ENCODE peak calls at places on chromosomes 13 and 19, in seven cellular contexts. Z, W, C, H, I, B and L are unnamed samples.

GRCh38 chr19:40223135-40223822 is 3.2 kb downstream of the CCNP start:
- DNase-seq in I (no peak), W (no peak), B (no peak), H (no peak), Z (no peak), C (no peak), L (no peak)

GRCh38 chr13:82458169-82458568 is 1424.1 kb downstream of the SLITRK1 start:
- DNase-seq in Z (no peak), W (no peak), B (no peak), I (no peak), C (no peak), H (no peak), L (no peak)

GRCh38 chr13:65943711-65944110 is 1286.4 kb downstream of the PCDH9 start:
- DNase-seq in H (no peak), Z (no peak), C (no peak), B (no peak), I (peak; percentile 44), W (no peak), L (no peak)

GRCh38 chr13:34347784-34348573 is 530.0 kb downstream of the RFC3 start:
- DNase-seq in Z (no peak), B (no peak), H (no peak), I (no peak), W (no peak), C (no peak), L (no peak)

GRCh38 chr19:4657262-4657661 is 12.9 kb downstream of the MYDGF start:
- DNase-seq in C (no peak), W (no peak), H (no peak), Z (no peak), B (no peak), I (no peak), L (no peak)

GRCh38 chr13:77033717-77034302 is 6.9 kb upstream of the FBXL3 start:
- DNase-seq in I (no peak), Z (no peak), B (no peak), C (no peak), H (no peak), W (no peak), L (no peak)

GRCh38 chr19:48997972-48998371 is 4.3 kb downstream of the RUVBL2 start:
- DNase-seq in W (no peak), B (peak; percentile 55), Z (peak; percentile 92), H (peak; percentile 62), I (no peak), C (no peak), L (no peak)

GRCh38 chr13:59024434-59024833 is 1139.3 kb downstream of the DIAPH3 start:
- DNase-seq in W (no peak), Z (no peak), B (no peak), C (no peak), I (peak; percentile 9), H (no peak), L (no peak)

GRCh38 chr13:105847532-105848295 is 687.7 kb downstream of the EFNB2 start:
- DNase-seq in W (no peak), H (no peak), C (no peak), B (no peak), Z (no peak), I (peak; percentile 88), L (no peak)

GRCh38 chr19:21117041-21117907 is 24.6 kb upstream of the ZNF431 start:
- DNase-seq in Z (no peak), H (no peak), C (no peak), I (peak; percentile 77), W (no peak), B (no peak), L (no peak)

GRCh38 chr19:36418287-36419001 is at the start of gene ZFP82:
- DNase-seq in B (peak; percentile 90), I (peak; percentile 68), Z (peak; percentile 87), H (peak; percentile 85), W (peak; percentile 56), C (peak; percentile 87), L (peak; percentile 86)

GRCh38 chr13:73228546-73228945 is 169.7 kb downstream of the KLF5 start:
- DNase-seq in Z (no peak), W (no peak), I (no peak), B (peak; percentile 58), H (no peak), C (no peak), L (no peak)

GRCh38 chr19:17240062-17240854 is 5.5 kb downstream of the NR2F6 start:
- DNase-seq in C (no peak), B (no peak), W (no peak), I (no peak), H (no peak), Z (peak; percentile 93), L (no peak)

GRCh38 chr19:46524272-46524671 is 28.6 kb upstream of the PNMA8B start:
- DNase-seq in I (no peak), B (no peak), Z (no peak), H (no peak), W (no peak), C (no peak), L (no peak)
- H3K27me3 ChIP-seq in I (no peaks in the 10 kb centered on the region), B (no peaks in the 10 kb centered on the region), Z (no peaks in the 10 kb centered on the region), H (no peaks in the 10 kb centered on the region), W (no peaks in the 10 kb centered on the region), C (no peaks in the 10 kb centered on the region), L (peaks cover 5% of the 10 kb centered on the region)

GRCh38 chr13:112562254-112562653 is 25.7 kb downstream of the TUBGCP3 start:
- DNase-seq in C (no peak), Z (no peak), W (no peak), I (no peak), B (no peak), H (no peak), L (no peak)

GRCh38 chr13:112556600-112556999 is 31.4 kb downstream of the TUBGCP3 start:
- DNase-seq in C (no peak), B (no peak), Z (no peak), W (no peak), I (no peak), H (no peak), L (no peak)

GRCh38 chr13:112561478-112561877 is 26.5 kb downstream of the TUBGCP3 start:
- DNase-seq in B (no peak), Z (no peak), W (no peak), I (no peak), H (no peak), C (peak; percentile 30), L (no peak)

GRCh38 chr13:112562786-112563383 is 25.1 kb downstream of the TUBGCP3 start:
- DNase-seq in H (no peak), I (no peak), C (no peak), W (no peak), B (no peak), Z (no peak), L (no peak)

GRCh38 chr13:112558696-112559418 is 29.1 kb downstream of the TUBGCP3 start:
- DNase-seq in I (no peak), C (no peak), Z (no peak), W (no peak), B (no peak), H (no peak), L (no peak)
- H3K36me3 ChIP-seq in I (peaks cover 37% of the 10 kb centered on the region), C (no peaks in the 10 kb centered on the region), Z (peaks cover 83% of the 10 kb centered on the region), W (peaks cover 54% of the 10 kb centered on the region), B (peaks cover 89% of the 10 kb centered on the region), H (peaks cover 4% of the 10 kb centered on the region), L (peaks cover 68% of the 10 kb centered on the region)

GRCh38 chr13:27665333-27665732 is 43.6 kb downstream of the POLR1D start:
- DNase-seq in Z (no peak), W (no peak), H (no peak), B (no peak), C (no peak), I (no peak), L (no peak)
- TF ChIP-seq CTCF in Z (peak; percentile 9), W (no peak), H (peak; percentile 24), B (peak; percentile 35), C (peak; percentile 12), I (no peak), L (peak; percentile 13)

GRCh38 chr19:2547033-2547680 is 71.2 kb downstream of the GADD45B start:
- DNase-seq in I (no peak), B (no peak), C (no peak), W (no peak), Z (no peak), H (no peak), L (no peak)
- H3K27me3 ChIP-seq in I (no peaks in the 10 kb centered on the region), B (no peaks in the 10 kb centered on the region), C (no peaks in the 10 kb centered on the region), W (no peaks in the 10 kb centered on the region), Z (no peaks in the 10 kb centered on the region), H (no peaks in the 10 kb centered on the region), L (no peaks in the 10 kb centered on the region)

GRCh38 chr13:41858783-41859182 is 102.1 kb downstream of the VWA8 start:
- DNase-seq in W (no peak), C (no peak), H (no peak), B (no peak), Z (no peak), I (no peak), L (no peak)

GRCh38 chr13:41859555-41859954 is 101.4 kb downstream of the VWA8 start:
- DNase-seq in Z (no peak), B (no peak), C (no peak), W (no peak), H (no peak), I (no peak), L (no peak)

DNA sequence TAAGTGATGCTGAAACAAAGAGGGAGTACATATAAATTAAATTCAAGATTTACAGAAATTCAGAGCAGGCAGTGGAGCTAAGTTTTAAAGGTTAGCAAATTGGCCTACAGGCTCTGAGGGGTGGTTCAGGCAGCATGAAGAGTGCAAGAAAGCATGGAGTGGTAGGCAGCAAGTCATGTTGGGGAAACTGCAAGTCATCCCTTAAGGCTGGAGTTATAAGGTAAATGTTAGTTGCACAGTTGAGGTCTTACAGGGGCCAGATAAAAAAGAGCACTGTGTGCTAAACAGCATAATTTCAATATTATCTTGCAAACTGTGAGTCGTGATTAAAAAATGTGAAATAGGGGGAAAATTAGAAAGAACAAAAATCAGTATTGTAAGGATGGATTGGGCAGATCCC is 106.2 kb downstream of the VWA8 start:
- DNase-seq in Z (no peak), I (no peak), B (no peak), C (no peak), H (no peak), W (no peak), L (no peak)
- H3K36me3 ChIP-seq in Z (no peaks in the 10 kb centered on the region), I (peaks cover 3% of the 10 kb centered on the region), B (peaks cover 24% of the 10 kb centered on the region), C (no peaks in the 10 kb centered on the region), H (peaks cover 3% of the 10 kb centered on the region), W (no peaks in the 10 kb centered on the region), L (peaks cover 62% of the 10 kb centered on the region)

DNA sequence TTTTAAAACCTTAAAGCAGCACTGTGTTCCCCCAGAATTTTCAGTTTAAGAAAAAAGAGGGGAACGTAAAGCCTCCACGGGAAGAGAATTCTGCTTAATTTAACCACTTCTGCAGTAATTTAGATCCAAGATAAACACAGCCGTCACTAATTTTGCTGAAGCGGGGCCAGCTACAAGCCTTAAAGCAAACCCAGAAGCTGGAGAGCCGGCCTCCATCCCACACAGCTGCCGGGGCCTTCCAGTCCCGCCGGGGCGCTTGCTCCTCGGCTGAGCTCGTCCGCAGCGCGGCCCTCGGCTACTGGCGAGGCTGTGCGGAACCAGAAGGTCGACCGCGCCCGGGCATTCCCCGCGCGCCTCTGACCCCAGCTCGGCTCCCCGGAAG is 967 bp downstream of the ANKRD10 start:
- DNase-seq in B (no peak), Z (no peak), C (no peak), I (peak; percentile 4), H (no peak), W (no peak), L (no peak)
- TF ChIP-seq CTCF in B (no peak), Z (no peak), C (no peak), I (no peak), H (no peak), W (no peak), L (no peak)

GRCh38 chr13:50123862-50124535 is 108.8 kb downstream of the KCNRG start:
- DNase-seq in W (no peak), B (peak; percentile 98), I (peak; percentile 87), H (peak; percentile 87), C (peak; percentile 84), Z (peak; percentile 94), L (peak; percentile 97)
- H3K27me3 ChIP-seq in W (peaks cover 19% of the 10 kb centered on the region), B (no peaks in the 10 kb centered on the region), I (peaks cover 14% of the 10 kb centered on the region), H (no peaks in the 10 kb centered on the region), C (no peaks in the 10 kb centered on the region), Z (no peaks in the 10 kb centered on the region), L (no peaks in the 10 kb centered on the region)